ENCODE peak calls at places on chromosome 2, in five cellular contexts. X, H, G, K and T are unnamed samples.

GRCh38 chr2:222088561-222088960 is 210.2 kb downstream of the PAX3 start:
- DNase-seq in K (no peak), X (no peak), G (peak; percentile 67), H (no peak), T (no peak)

GRCh38 chr2:158973511-158973956 is 5.1 kb downstream of the TANC1 start:
- DNase-seq in K (no peak), G (peak; percentile 39), H (no peak), X (no peak), T (no peak)

GRCh38 chr2:99522155-99522554 is 32.3 kb upstream of the REV1 start:
- DNase-seq in G (no peak), K (no peak), X (no peak), H (no peak), T (no peak)

GRCh38 chr2:210568108-210568507 is 11.7 kb downstream of the CPS1 start:
- DNase-seq in K (no peak), X (no peak), G (no peak), H (no peak), T (no peak)

GRCh38 chr2:152537252-152537651 is 180.0 kb downstream of the PRPF40A start:
- DNase-seq in G (no peak), K (no peak), H (no peak), X (no peak), T (no peak)

GRCh38 chr2:201883559-201883958 is 77.2 kb downstream of the CDK15 start:
- DNase-seq in H (no peak), K (no peak), X (no peak), G (peak; percentile 57), T (peak; percentile 74)

GRCh38 chr2:36569267-36569860 is 28.6 kb downstream of the FEZ2 start:
- DNase-seq in X (peak; percentile 41), K (no peak), H (no peak), G (no peak), T (no peak)

GRCh38 chr2:197298609-197299008 is 12.0 kb downstream of the ANKRD44 start:
- DNase-seq in H (no peak), K (no peak), G (no peak), X (no peak), T (no peak)

GRCh38 chr2:189096769-189097447 is 82.7 kb downstream of the COL5A2 start:
- DNase-seq in G (peak; percentile 97), X (peak; percentile 83), K (no peak), H (no peak), T (no peak)

GRCh38 chr2:174753038-174753633 is 11.1 kb downstream of the CHRNA1 start:
- DNase-seq in H (no peak), G (no peak), K (no peak), X (no peak), T (no peak)

GRCh38 chr2:120219766-120220165 is 3.4 kb downstream of the TMEM185B start:
- DNase-seq in H (no peak), G (no peak), X (no peak), K (no peak), T (no peak)

GRCh38 chr2:96180002-96180401 is 28.6 kb downstream of the STARD7 start:
- DNase-seq in G (no peak), K (no peak), H (no peak), X (no peak), T (no peak)

GRCh38 chr2:173079968-173080860 is 4.6 kb downstream of the MAP3K20 start:
- DNase-seq in G (peak; percentile 98), H (no peak), K (no peak), X (peak; percentile 95), T (no peak)

GRCh38 chr2:236968101-236968886 is 117.4 kb upstream of the COPS8 start:
- DNase-seq in H (no peak), X (no peak), K (no peak), G (no peak), T (no peak)

GRCh38 chr2:8525582-8526402 is 156.1 kb upstream of the ID2 start:
- DNase-seq in H (peak; percentile 53), K (peak; percentile 93), X (no peak), G (peak; percentile 63), T (peak; percentile 91)

GRCh38 chr2:207282916-207283315 is 117.2 kb upstream of the KLF7 start:
- DNase-seq in K (no peak), X (peak; percentile 15), G (no peak), H (no peak), T (no peak)